ENCODE peak calls at places on chromosomes 11 and 22, in six cellular contexts. J is colonic mucosa, N is left lung, W is psoas muscle, R is hepatocyte, K is mucosa of descending colon. V is an unnamed sample.

GRCh38 chr11:13289081-13289480 is 11.5 kb downstream of the BMAL1 start:
- DNase-seq in W (no peak), N (no peak), R (no peak), K (peak), J (no peak), V (no peak)

GRCh38 chr11:4464216-4465159 is 15.4 kb downstream of the OR52K2 start:
- DNase-seq in R (peak), N (no peak), W (no peak), K (no peak), J (no peak), V (no peak)

GRCh38 chr11:126147268-126148111 is 64.0 kb downstream of the RPUSD4 start:
- DNase-seq in N (no peak), W (no peak), K (no peak), J (no peak), R (no peak), V (no peak)

GRCh38 chr11:26621147-26621546 is 49.1 kb upstream of the MUC15 start:
- DNase-seq in W (no peak), R (peak), K (no peak), N (no peak), J (no peak), V (no peak)

GRCh38 chr11:117851091-117851490 is 25.4 kb downstream of the FXYD6 start:
- DNase-seq in J (peak), K (no peak), R (no peak), W (no peak), N (no peak), V (no peak)

GRCh38 chr11:83007477-83007876 is 64.2 kb downstream of the RAB30 start:
- DNase-seq in N (no peak), W (no peak), J (no peak), K (no peak), R (no peak), V (no peak)

GRCh38 chr11:25983280-25983679 is 348.6 kb upstream of the ANO3 start:
- DNase-seq in W (no peak), J (no peak), K (no peak), N (no peak), R (no peak), V (no peak)

GRCh38 chr22:36155702-36156101 is 4.9 kb downstream of the APOL3 start:
- DNase-seq in R (peak), N (no peak), K (peak), J (peak), W (peak), V (no peak)

GRCh38 chr11:84671325-84672019 is 955.7 kb downstream of the DLG2 start:
- DNase-seq in K (peak), R (peak), N (no peak), J (peak), W (no peak), V (no peak)

GRCh38 chr11:129041611-129042018 is 98.9 kb upstream of the TP53AIP1 start:
- DNase-seq in W (no peak), R (no peak), J (no peak), N (no peak), K (no peak), V (no peak)

GRCh38 chr11:85947431-85948272 is 92.5 kb downstream of the CCDC83 start:
- DNase-seq in N (no peak), R (peak), W (no peak), J (no peak), K (peak), V (no peak)

GRCh38 chr11:35035894-35036408 is 103.0 kb upstream of the CD44 start:
- DNase-seq in N (no peak), R (no peak), K (no peak), W (no peak), J (no peak), V (no peak)

GRCh38 chr11:116882386-116882785 is 45.0 kb upstream of the APOA1 start:
- DNase-seq in R (no peak), J (no peak), K (no peak), W (no peak), N (no peak), V (no peak)

GRCh38 chr11:64429970-64430369 is 71.0 kb downstream of the RPS6KA4 start:
- DNase-seq in N (no peak), R (no peak), W (no peak), K (no peak), J (no peak), V (no peak)

GRCh38 chr11:128451651-128452470 is 135.5 kb downstream of the ETS1 start:
- DNase-seq in J (peak), R (no peak), W (peak), K (peak), N (peak), V (no peak)

GRCh38 chr11:48101958-48102357 is 114.7 kb upstream of the OR4B1 start:
- DNase-seq in R (no peak), N (no peak), K (peak), W (no peak), J (peak), V (no peak)

GRCh38 chr11:76234704-76235232 is 28.5 kb upstream of the WNT11 start:
- DNase-seq in W (peak), K (no peak), R (no peak), N (peak), J (peak), V (peak)

GRCh38 chr11:126992804-126993111 is 7.8 kb downstream of the KIRREL3 start:
- DNase-seq in J (no peak), R (no peak), W (no peak), K (no peak), N (no peak), V (no peak)

GRCh38 chr11:63535734-63536133 is 874 bp upstream of the PLAAT4 start:
- DNase-seq in K (no peak), N (no peak), J (no peak), R (no peak), W (no peak), V (no peak)

GRCh38 chr22:46674367-46674781 is 54.2 kb downstream of the GRAMD4 start:
- DNase-seq in R (no peak), N (peak), K (peak), J (no peak), W (peak), V (peak)

GRCh38 chr11:3021125-3021524 is 29.0 kb upstream of the NAP1L4 start:
- DNase-seq in N (peak), K (peak), J (peak), W (no peak), R (peak), V (no peak)

GRCh38 chr11:57787920-57788716 is 26.5 kb downstream of the CTNND1 start:
- DNase-seq in K (no peak), N (no peak), J (no peak), R (no peak), W (no peak), V (no peak)

GRCh38 chr11:60948251-60948650 is 3.7 kb downstream of the SLC15A3 start:
- DNase-seq in K (no peak), W (no peak), R (no peak), N (no peak), J (no peak), V (no peak)

GRCh38 chr11:10908215-10908990 is 50.5 kb upstream of the ZBED5 start:
- DNase-seq in W (no peak), K (no peak), J (no peak), R (peak), N (no peak), V (no peak)

GRCh38 chr11:107999759-108000455 is 8.8 kb upstream of the CUL5 start:
- DNase-seq in R (peak), K (peak), N (no peak), W (no peak), J (no peak), V (no peak)

GRCh38 chr11:3223932-3224729 is 5.5 kb upstream of the MRGPRG start:
- DNase-seq in K (no peak), W (no peak), R (no peak), N (no peak), J (no peak), V (no peak)

GRCh38 chr11:35647535-35648092 is 15.0 kb upstream of the TRIM44 start:
- DNase-seq in R (no peak), W (no peak), K (no peak), J (no peak), N (no peak), V (no peak)

GRCh38 chr22:39927544-39927943 is 26.7 kb downstream of the GRAP2 start:
- DNase-seq in R (no peak), K (no peak), W (no peak), J (no peak), N (no peak), V (no peak)
- TF ChIP-seq CTCF in R (no peak), K (no peak), W (no peak), J (no peak), N (no peak), V (no peak)

DNA sequence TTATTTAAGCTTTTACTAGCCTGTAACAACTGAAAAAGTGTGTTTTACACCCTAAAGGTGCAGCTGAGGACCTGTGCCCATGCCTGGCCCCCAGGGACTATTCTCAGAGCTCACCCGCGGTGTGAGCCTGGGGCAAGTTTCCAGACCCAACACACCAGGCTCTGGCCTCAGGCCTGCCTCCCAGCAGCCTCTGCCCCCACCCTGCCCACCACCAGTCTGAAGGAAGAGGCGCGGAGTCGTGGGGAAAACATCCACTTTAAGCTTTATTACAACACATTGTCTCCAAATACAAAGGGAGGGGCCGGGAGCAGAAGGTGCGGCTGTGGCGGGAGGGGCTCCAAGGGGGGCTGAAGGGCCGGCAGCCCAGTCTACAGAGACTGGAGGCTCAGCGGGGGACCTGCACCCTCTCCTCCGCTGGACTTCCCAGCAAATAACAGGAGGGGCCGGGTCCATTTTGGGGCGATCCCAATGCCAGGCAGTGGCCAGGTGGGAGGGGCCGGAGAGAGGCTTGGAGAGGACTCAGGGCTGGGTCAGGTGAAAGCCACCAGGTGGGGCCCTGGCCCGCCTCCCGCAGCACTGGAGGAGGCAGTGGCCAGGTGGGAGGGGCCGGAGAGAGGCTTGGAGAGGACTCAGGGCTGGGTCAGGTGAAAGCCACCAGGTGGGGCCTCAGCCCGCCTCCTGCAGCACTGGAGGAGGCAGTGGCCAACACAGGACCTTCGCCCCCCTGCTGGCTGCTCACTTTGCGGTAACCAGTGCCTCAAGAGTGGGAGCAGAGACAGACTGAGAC is 18.1 kb downstream of the DUSP8 start:
- DNase-seq in R (peak), K (peak), N (peak), J (peak), W (no peak), V (no peak)
- TF ChIP-seq CTCF in R (peak), K (no peak), N (no peak), J (peak), W (no peak), V (no peak)

DNA sequence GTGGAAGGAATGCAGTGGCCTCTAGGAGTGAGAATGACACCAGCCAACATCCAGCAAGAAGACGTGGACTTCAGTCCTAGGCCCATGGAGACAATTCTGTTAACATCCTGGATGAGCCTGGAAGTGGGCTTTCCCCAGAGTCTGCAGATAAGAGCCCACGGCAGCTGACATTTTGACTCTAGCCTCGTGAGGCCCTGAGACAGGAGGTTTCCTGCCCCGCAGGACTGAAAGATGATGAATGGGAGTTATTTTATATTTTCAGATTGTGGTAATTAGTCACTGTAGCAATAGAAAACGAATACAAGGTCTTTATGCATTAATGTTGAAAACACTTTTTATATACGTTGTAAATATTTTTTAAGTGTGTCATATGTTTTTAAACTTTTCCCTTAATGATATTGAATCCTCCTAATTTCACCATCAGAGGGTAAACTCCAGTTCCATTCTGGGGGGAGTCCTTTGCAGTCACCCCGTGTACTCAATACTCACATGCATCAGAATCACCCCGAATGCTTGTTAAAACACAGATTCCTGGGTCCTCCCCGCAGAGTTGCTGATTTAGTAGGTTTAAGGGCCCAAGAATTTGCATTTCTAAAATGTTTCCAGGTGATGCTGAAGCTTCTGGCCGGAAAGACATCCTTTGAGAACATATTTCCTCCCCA is 545 bp upstream of the TPCN2 start:
- DNase-seq in R (no peak), J (no peak), K (no peak), N (no peak), W (no peak), V (no peak)
- TF ChIP-seq CTCF in R (no peak), J (no peak), K (no peak), N (no peak), W (no peak), V (no peak)

GRCh38 chr11:69609351-69609750 is 31.6 kb upstream of the CCND1 start:
- DNase-seq in K (no peak), N (no peak), R (no peak), W (no peak), J (no peak), V (no peak)

GRCh38 chr11:69613594-69613993 is 27.4 kb upstream of the CCND1 start:
- DNase-seq in J (no peak), K (no peak), N (no peak), R (no peak), W (no peak), V (no peak)

GRCh38 chr11:69615545-69616278 is 25.2 kb upstream of the CCND1 start:
- DNase-seq in W (no peak), R (peak), K (no peak), J (no peak), N (no peak), V (no peak)

GRCh38 chr11:69614085-69614484 is 26.9 kb upstream of the CCND1 start:
- DNase-seq in N (no peak), W (no peak), R (no peak), K (no peak), J (no peak), V (no peak)

DNA sequence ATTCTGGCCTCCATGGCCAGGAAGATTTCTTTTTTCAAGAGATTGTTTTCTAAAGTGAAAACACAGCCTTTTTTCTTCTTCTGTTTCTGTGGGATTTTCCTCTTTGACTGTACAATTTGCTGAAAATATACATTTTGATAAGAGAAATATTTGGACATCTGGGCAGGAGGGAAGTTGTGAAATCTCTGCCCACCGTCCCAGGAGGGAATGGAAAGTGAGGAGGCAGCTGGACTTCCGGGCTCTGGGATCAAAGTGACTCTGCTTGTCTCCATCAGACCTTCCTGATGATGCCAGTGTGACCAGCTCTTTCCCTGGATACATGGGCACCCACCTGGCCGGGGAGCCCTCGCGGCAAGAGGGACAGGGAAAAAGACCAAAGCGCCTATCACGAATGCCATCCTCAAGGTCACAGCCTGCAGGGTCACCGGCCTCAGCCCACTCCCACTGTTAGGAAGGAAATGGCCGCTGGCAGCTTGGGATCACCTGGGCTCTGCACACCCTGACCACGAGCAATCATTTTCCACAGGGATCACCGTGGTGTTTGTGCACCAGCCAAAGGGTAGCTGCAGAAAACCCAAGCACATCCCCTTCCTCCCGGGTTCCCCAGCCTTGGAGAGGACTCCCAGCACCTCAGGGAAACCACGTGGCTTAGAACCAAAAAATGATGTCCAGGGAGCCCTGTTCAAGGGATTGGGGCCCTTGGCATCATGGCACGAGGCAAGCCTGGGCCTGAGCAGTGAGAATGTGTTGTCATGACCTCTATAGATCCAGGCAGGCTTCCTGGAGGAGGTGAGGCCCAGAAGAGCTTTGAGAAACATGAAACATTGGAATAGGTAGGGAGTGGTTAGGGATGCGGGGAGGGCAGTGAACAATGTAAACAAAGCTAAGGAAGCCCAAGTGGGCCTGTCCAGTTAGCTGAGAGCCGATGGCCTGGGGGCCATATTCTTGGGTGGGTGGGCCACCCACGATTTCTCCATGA is 29.1 kb upstream of the CCND1 start:
- DNase-seq in K (no peak), J (no peak), N (no peak), R (no peak), W (no peak), V (no peak)
- TF ChIP-seq CTCF in K (no peak), J (no peak), N (no peak), R (no peak), W (no peak), V (no peak)

GRCh38 chr11:46808804-46809431 is 37.2 kb downstream of the CKAP5 start:
- DNase-seq in N (no peak), W (no peak), K (no peak), J (no peak), R (peak), V (no peak)
- TF ChIP-seq CTCF in N (no peak), W (peak), K (no peak), J (peak), R (peak), V (no peak)

GRCh38 chr11:123494195-123495050 is 64.4 kb downstream of the GRAMD1B start:
- DNase-seq in N (no peak), R (no peak), J (no peak), K (no peak), W (no peak), V (no peak)

GRCh38 chr11:123493393-123494063 is 63.5 kb downstream of the GRAMD1B start:
- DNase-seq in N (no peak), K (no peak), W (no peak), J (no peak), R (no peak), V (no peak)

GRCh38 chr11:123491241-123491640 is 61.2 kb downstream of the GRAMD1B start:
- DNase-seq in R (no peak), J (no peak), N (no peak), K (no peak), W (no peak), V (no peak)

GRCh38 chr11:123487157-123487744 is 57.2 kb downstream of the GRAMD1B start:
- DNase-seq in R (no peak), N (no peak), K (no peak), J (no peak), W (no peak), V (no peak)

GRCh38 chr11:123490527-123490926 is 60.5 kb downstream of the GRAMD1B start:
- DNase-seq in N (no peak), J (no peak), K (no peak), R (no peak), W (no peak), V (no peak)
- TF ChIP-seq CTCF in N (no peak), J (no peak), K (no peak), R (no peak), W (no peak), V (no peak)

V was measured in activated B cell treated with CpG ODN at 0.5 μM for 24 hours.